ENCODE peak calls at places on chromosome 20, in seven cellular contexts. P is mesendoderm, C is trophoblast cell, I is H1, M is mesenchymal stem cell, E is IMR-90, S is neuronal stem cell. D is an unnamed sample.

GRCh38 chr20:48425776-48426175 is 402.0 kb downstream of the PREX1 start:
- DNase-seq in S (no peak), P (no peak), C (no peak), I (no peak), E (no peak), M (no peak), D (no peak)

GRCh38 chr20:50794846-50795634 is at the start of gene BCAS4:
- DNase-seq in S (peak), M (peak), C (peak), P (peak), E (peak), I (peak), D (peak)

GRCh38 chr20:49865559-49865958 is 49.8 kb downstream of the SPATA2 start:
- DNase-seq in M (no peak), P (peak), S (no peak), E (peak), C (no peak), I (no peak), D (no peak)

GRCh38 chr20:50227506-50227905 is 36.9 kb downstream of the CEBPB start:
- DNase-seq in M (no peak), C (no peak), S (no peak), E (peak), P (no peak), I (no peak), D (no peak)

GRCh38 chr20:13788167-13788834 is 3.5 kb downstream of the NDUFAF5 start:
- DNase-seq in S (peak), P (peak), C (peak), M (peak), E (peak), I (no peak), D (peak)

GRCh38 chr20:34922654-34923381 is 32.8 kb downstream of the GSS start:
- DNase-seq in E (peak), M (peak), C (peak), S (no peak), I (no peak), P (peak), D (no peak)

GRCh38 chr20:59825563-59825920 is 107.9 kb downstream of the SYCP2 start:
- DNase-seq in P (no peak), S (no peak), E (no peak), I (no peak), M (no peak), C (no peak), D (no peak)

GRCh38 chr20:40948352-40949267 is 80.0 kb upstream of the TOP1 start:
- DNase-seq in E (peak), I (no peak), S (no peak), M (no peak), P (peak), C (peak), D (no peak)

GRCh38 chr20:57830515-57830895 is 120.7 kb upstream of the PMEPA1 start:
- DNase-seq in M (no peak), I (no peak), P (no peak), E (no peak), S (no peak), C (no peak), D (no peak)

GRCh38 chr20:43375586-43375985 is 82.1 kb upstream of the SRSF6 start:
- DNase-seq in C (no peak), I (no peak), P (no peak), M (no peak), S (no peak), E (peak), D (no peak)

GRCh38 chr20:58113706-58114105 is 114.7 kb downstream of the ANKRD60 start:
- DNase-seq in P (no peak), I (no peak), E (no peak), S (no peak), M (no peak), C (no peak), D (peak)

GRCh38 chr20:22293886-22294285 is 290.5 kb downstream of the FOXA2 start:
- DNase-seq in S (no peak), M (no peak), C (no peak), P (no peak), E (no peak), I (no peak), D (no peak)

GRCh38 chr20:23243791-23244190 is 106.8 kb upstream of the NXT1 start:
- DNase-seq in E (no peak), I (no peak), S (no peak), M (no peak), C (no peak), P (no peak), D (no peak)

GRCh38 chr20:63653041-63653973 is at the start of gene STMN3:
- DNase-seq in C (peak), E (peak), S (peak), I (no peak), M (peak), P (peak), D (peak)

GRCh38 chr20:52035498-52035897 is 156.1 kb downstream of the ZFP64 start:
- DNase-seq in E (no peak), M (no peak), C (no peak), I (no peak), S (no peak), P (no peak), D (no peak)

GRCh38 chr20:35568645-35569044 is 26.8 kb downstream of the ERGIC3 start:
- DNase-seq in I (no peak), C (no peak), P (peak), E (no peak), M (no peak), S (no peak), D (peak)

GRCh38 chr20:52103469-52103910 is 88.1 kb downstream of the ZFP64 start:
- DNase-seq in P (peak), I (peak), S (peak), M (peak), C (no peak), E (peak), D (peak)

GRCh38 chr20:51368461-51369211 is 173.9 kb downstream of the NFATC2 start:
- DNase-seq in E (peak), P (no peak), M (peak), C (no peak), S (no peak), I (no peak), D (no peak)

GRCh38 chr20:34388000-34388399 is 24.9 kb downstream of the ITCH start:
- DNase-seq in I (no peak), P (no peak), S (no peak), M (no peak), C (no peak), E (no peak), D (no peak)

GRCh38 chr20:11296951-11297350 is 620.7 kb upstream of the BTBD3 start:
- DNase-seq in C (no peak), E (peak), I (no peak), S (peak), M (no peak), P (peak), D (no peak)

GRCh38 chr20:45111799-45112471 is 3.0 kb downstream of the WFDC5 start:
- DNase-seq in I (no peak), E (no peak), M (peak), S (no peak), C (no peak), P (peak), D (peak)

GRCh38 chr20:11792229-11792953 is 125.3 kb upstream of the BTBD3 start:
- DNase-seq in S (no peak), I (no peak), C (no peak), M (no peak), P (no peak), E (no peak), D (no peak)

GRCh38 chr20:1424336-1424735 is 31.5 kb upstream of the FKBP1A start:
- DNase-seq in I (no peak), S (no peak), P (no peak), M (peak), C (no peak), E (no peak), D (no peak)

GRCh38 chr20:61744691-61745396 is 320.8 kb downstream of the TAF4 start:
- DNase-seq in I (no peak), E (peak), P (peak), C (no peak), M (peak), S (no peak), D (no peak)

GRCh38 chr20:36792422-36792821 is 18.9 kb upstream of the DSN1 start:
- DNase-seq in M (peak), S (peak), P (peak), I (peak), C (peak), E (peak), D (peak)

GRCh38 chr20:23235173-23236027 is 115.2 kb upstream of the NXT1 start:
- DNase-seq in M (peak), S (peak), I (peak), C (peak), E (peak), P (peak), D (peak)

GRCh38 chr20:19212524-19213502 is at the start of gene SLC24A3:
- DNase-seq in M (peak), S (peak), E (no peak), P (peak), I (no peak), C (peak), D (peak)

GRCh38 chr20:50395258-50395729 is 114.9 kb upstream of the PTPN1 start:
- DNase-seq in S (no peak), C (no peak), M (peak), P (no peak), E (peak), I (no peak), D (no peak)

GRCh38 chr20:58890073-58890453 is 37.5 kb downstream of the GNAS start:
- DNase-seq in M (no peak), S (no peak), E (no peak), C (no peak), P (no peak), I (no peak), D (no peak)

GRCh38 chr20:35012227-35013069 is 56.8 kb downstream of the MYH7B start:
- DNase-seq in P (no peak), C (no peak), M (no peak), S (no peak), E (no peak), I (no peak), D (peak)

GRCh38 chr20:44404204-44405181 is 49.0 kb downstream of the HNF4A start:
- DNase-seq in E (no peak), P (no peak), S (no peak), I (no peak), M (no peak), C (no peak), D (no peak)

GRCh38 chr20:48489656-48490055 is 338.1 kb downstream of the PREX1 start:
- DNase-seq in C (no peak), M (no peak), S (no peak), P (no peak), I (no peak), E (no peak), D (no peak)

GRCh38 chr20:58536289-58536688 is 21.1 kb upstream of the APCDD1L start:
- DNase-seq in M (no peak), S (no peak), P (no peak), C (no peak), E (no peak), I (no peak), D (no peak)

GRCh38 chr20:44006126-44006525 is 91.5 kb downstream of the TOX2 start:
- DNase-seq in P (no peak), S (no peak), E (no peak), M (no peak), C (no peak), I (no peak), D (no peak)

GRCh38 chr20:5776074-5776473 is 25.9 kb downstream of the SHLD1 start:
- DNase-seq in E (no peak), C (no peak), S (no peak), M (no peak), I (no peak), P (no peak), D (no peak)

GRCh38 chr20:33659341-33660034 is 2.6 kb upstream of the C20orf144 start:
- DNase-seq in E (no peak), I (no peak), M (no peak), C (no peak), P (no peak), S (no peak), D (no peak)

GRCh38 chr20:24789877-24790276 is 159.2 kb upstream of the CST7 start:
- DNase-seq in P (no peak), S (no peak), I (no peak), C (no peak), E (no peak), M (no peak), D (no peak)

GRCh38 chr20:33791959-33792597 is 19.1 kb upstream of the CHMP4B start:
- DNase-seq in P (peak), C (no peak), E (peak), M (peak), I (peak), S (no peak), D (peak)

GRCh38 chr20:16865406-16865805 is 117.2 kb downstream of the OTOR start:
- DNase-seq in E (no peak), S (no peak), P (no peak), C (no peak), M (no peak), I (no peak), D (no peak)
- H2AK5ac ChIP-seq in E (no peak), S (no peak), P (no peak), C (no peak), M (no peak), I (no peak), D (no peak)

DNA sequence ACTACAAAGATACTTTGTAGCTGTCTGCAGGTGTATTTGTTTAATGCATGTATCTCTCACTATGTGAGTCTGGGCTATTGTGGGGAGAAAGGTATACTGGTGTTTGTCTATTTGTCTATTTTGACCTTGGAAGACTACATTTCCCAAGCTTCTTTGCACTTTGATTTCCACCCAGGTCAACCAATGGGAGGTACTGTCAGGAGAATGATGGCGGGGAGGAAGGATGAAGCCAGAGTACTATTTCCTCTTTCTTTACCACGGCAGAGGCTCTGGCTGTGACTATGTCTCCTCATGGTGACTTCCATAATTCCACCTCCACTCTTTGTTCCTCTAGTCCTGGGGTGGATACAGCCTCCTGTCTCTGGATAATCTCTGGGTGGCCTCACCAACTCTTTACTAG is 23.1 kb downstream of the LBP start:
- DNase-seq in I (no peak), E (no peak), P (peak), M (no peak), C (no peak), S (no peak), D (no peak)
- H2BK120ac ChIP-seq in I (no peak), E (no peak), P (no peak), M (no peak), C (no peak), S (no peak), D (no peak)

GRCh38 chr20:46566125-46566524 is 15.7 kb upstream of the OCSTAMP start:
- DNase-seq in S (no peak), C (no peak), P (no peak), I (no peak), M (no peak), E (no peak), D (no peak)
- H2AK5ac ChIP-seq in S (no peak), C (no peak), P (no peak), I (no peak), M (no peak), E (no peak), D (no peak)

GRCh38 chr20:9918360-9918759 is 79.5 kb upstream of the PAK5 start:
- DNase-seq in M (no peak), C (no peak), E (no peak), P (no peak), S (no peak), I (no peak), D (no peak)

GRCh38 chr20:9923648-9924047 is 84.8 kb upstream of the PAK5 start:
- DNase-seq in S (no peak), M (no peak), P (no peak), C (no peak), E (no peak), I (no peak), D (no peak)

GRCh38 chr20:9916776-9917175 is 77.9 kb upstream of the PAK5 start:
- DNase-seq in P (no peak), E (no peak), S (no peak), C (no peak), M (no peak), I (no peak), D (no peak)

GRCh38 chr20:9919271-9920014 is 80.6 kb upstream of the PAK5 start:
- DNase-seq in M (no peak), S (no peak), E (no peak), C (no peak), P (no peak), I (no peak), D (no peak)

DNA sequence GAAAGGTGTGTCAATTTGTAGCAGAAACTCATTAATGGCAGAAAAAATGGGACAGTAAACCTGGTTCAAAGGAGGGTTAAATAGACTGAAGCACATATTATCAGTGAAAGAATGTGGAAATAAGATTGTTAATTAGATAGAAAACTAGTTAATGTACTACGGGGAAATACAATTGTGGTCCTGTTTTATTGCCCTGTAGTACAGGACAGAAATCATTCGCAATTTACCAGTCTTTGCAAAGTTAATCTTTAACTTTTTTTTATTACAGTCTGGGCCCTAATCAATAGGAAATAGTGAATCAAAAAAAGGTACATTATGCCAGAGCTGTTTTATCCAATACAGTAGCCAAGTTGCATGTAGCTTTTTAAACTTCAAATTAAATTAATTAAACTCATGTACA is 82.0 kb upstream of the PAK5 start:
- DNase-seq in C (no peak), S (no peak), M (no peak), E (no peak), I (no peak), P (no peak), D (no peak)
- H2BK120ac ChIP-seq in C (no peak), S (no peak), M (no peak), E (no peak), I (no peak), P (no peak), D (no peak)

D was measured in H9.